ENCODE peak calls at places on chromosome 1, in four cellular contexts. C, M, U and H are unnamed samples.

GRCh38 chr1:117116090-117116783 is 5.3 kb downstream of the TRIM45 start:
- DNase-seq in C (no peak), M (no peak), U (no peak), H (no peak)

GRCh38 chr1:42209516-42210370 is 45.2 kb upstream of the GUCA2A start:
- DNase-seq in C (no peak), M (no peak), U (no peak), H (no peak)

GRCh38 chr1:150578278-150579109 is 916 bp downstream of the MCL1 start:
- DNase-seq in C (peak; percentile 71), M (no peak), U (no peak), H (peak; percentile 46)

GRCh38 chr1:22835920-22836319 is 125.3 kb downstream of the EPHB2 start:
- DNase-seq in C (no peak), M (no peak), U (no peak), H (no peak)

GRCh38 chr1:48572632-48573258 is 100.7 kb upstream of the SPATA6 start:
- DNase-seq in C (peak; percentile 36), M (peak; percentile 35), U (peak; percentile 45), H (peak; percentile 31)

GRCh38 chr1:220701974-220702373 is 11.8 kb downstream of the C1orf115 start:
- DNase-seq in C (no peak), M (no peak), U (no peak), H (no peak)

GRCh38 chr1:43563779-43564616 is 33.3 kb downstream of the PTPRF start:
- DNase-seq in C (no peak), M (no peak), U (no peak), H (no peak)

GRCh38 chr1:66925944-66926343 is 1.2 kb downstream of the MIER1 start:
- DNase-seq in C (no peak), M (no peak), U (no peak), H (peak; percentile 27)

GRCh38 chr1:115837762-115838421 is 3.0 kb downstream of the NHLH2 start:
- DNase-seq in C (peak; percentile 5), M (no peak), U (no peak), H (no peak)